ENCODE peak calls at places on chromosomes 12 and 14, in five cellular contexts. G, K, Q, O and T are unnamed samples.

GRCh38 chr12:70724444-70724843 is 87.2 kb upstream of the PTPRB start:
- DNase-seq in G (no peak), K (no peak), Q (no peak), O (no peak), T (no peak)

GRCh38 chr14:95540236-95540635 is 5.4 kb downstream of the GLRX5 start:
- DNase-seq in G (no peak), K (no peak), Q (no peak), O (no peak), T (no peak)

GRCh38 chr14:33184587-33184986 is 245.9 kb downstream of the NPAS3 start:
- DNase-seq in G (no peak), K (no peak), Q (no peak), O (no peak), T (no peak)

GRCh38 chr12:53737951-53738833 is 10.9 kb upstream of the CALCOCO1 start:
- DNase-seq in G (no peak), K (no peak), Q (no peak), O (peak), T (no peak)

GRCh38 chr12:81896771-81897170 is 137.6 kb upstream of the PPFIA2 start:
- DNase-seq in G (no peak), K (no peak), Q (no peak), O (peak), T (no peak)

GRCh38 chr12:80936353-80936641 is 1.4 kb downstream of the LIN7A start:
- DNase-seq in G (no peak), K (no peak), Q (no peak), O (no peak), T (no peak)

GRCh38 chr14:96250545-96250944 is 5.5 kb upstream of the BDKRB1 start:
- DNase-seq in G (no peak), K (no peak), Q (no peak), O (no peak), T (no peak)

GRCh38 chr14:61388173-61388975 is 67.0 kb downstream of the PRKCH start:
- DNase-seq in G (no peak), K (no peak), Q (no peak), O (no peak), T (no peak)

GRCh38 chr12:2165021-2165420 is 112.2 kb downstream of the CACNA1C start:
- DNase-seq in G (no peak), K (no peak), Q (no peak), O (no peak), T (no peak)

GRCh38 chr12:31005944-31006361 is 67.7 kb upstream of the DDX11 start:
- DNase-seq in G (no peak), K (no peak), Q (no peak), O (no peak), T (no peak)

GRCh38 chr12:55996201-55996714 is 818 bp upstream of the SUOX start:
- DNase-seq in G (no peak), K (peak), Q (no peak), O (peak), T (no peak)

GRCh38 chr12:133130808-133131128 is 341 bp downstream of the ZNF10 start:
- DNase-seq in G (no peak), K (peak), Q (no peak), O (peak), T (no peak)

GRCh38 chr14:79871164-79871563 is 340.1 kb downstream of the DIO2 start:
- DNase-seq in G (no peak), K (no peak), Q (no peak), O (no peak), T (no peak)

GRCh38 chr12:119807380-119807779 is 69.7 kb downstream of the CIT start:
- DNase-seq in G (no peak), K (no peak), Q (no peak), O (no peak), T (no peak)

GRCh38 chr12:119808441-119808840 is 68.7 kb downstream of the CIT start:
- DNase-seq in G (no peak), K (no peak), Q (no peak), O (no peak), T (no peak)

GRCh38 chr12:119803391-119803791 is 73.7 kb downstream of the CIT start:
- DNase-seq in G (peak), K (no peak), Q (no peak), O (peak), T (no peak)

GRCh38 chr12:119802472-119802871 is 74.6 kb downstream of the CIT start:
- DNase-seq in G (peak), K (peak), Q (no peak), O (peak), T (no peak)

GRCh38 chr12:119804011-119804641 is 73.0 kb downstream of the CIT start:
- DNase-seq in G (peak), K (peak), Q (no peak), O (peak), T (peak)
- TF ChIP-seq CTCF in G (peak), K (peak), Q (peak), O (peak), T (peak)

GRCh38 chr12:581746-582145 is 81.5 kb downstream of the NINJ2 start:
- DNase-seq in G (no peak), K (no peak), Q (no peak), O (no peak), T (no peak)

GRCh38 chr12:585062-586061 is 77.9 kb downstream of the NINJ2 start:
- DNase-seq in G (no peak), K (no peak), Q (no peak), O (no peak), T (no peak)

GRCh38 chr12:580813-581212 is 82.4 kb downstream of the NINJ2 start:
- DNase-seq in G (no peak), K (no peak), Q (no peak), O (no peak), T (no peak)

GRCh38 chr12:581321-581720 is 81.9 kb downstream of the NINJ2 start:
- DNase-seq in G (no peak), K (no peak), Q (no peak), O (no peak), T (no peak)

DNA sequence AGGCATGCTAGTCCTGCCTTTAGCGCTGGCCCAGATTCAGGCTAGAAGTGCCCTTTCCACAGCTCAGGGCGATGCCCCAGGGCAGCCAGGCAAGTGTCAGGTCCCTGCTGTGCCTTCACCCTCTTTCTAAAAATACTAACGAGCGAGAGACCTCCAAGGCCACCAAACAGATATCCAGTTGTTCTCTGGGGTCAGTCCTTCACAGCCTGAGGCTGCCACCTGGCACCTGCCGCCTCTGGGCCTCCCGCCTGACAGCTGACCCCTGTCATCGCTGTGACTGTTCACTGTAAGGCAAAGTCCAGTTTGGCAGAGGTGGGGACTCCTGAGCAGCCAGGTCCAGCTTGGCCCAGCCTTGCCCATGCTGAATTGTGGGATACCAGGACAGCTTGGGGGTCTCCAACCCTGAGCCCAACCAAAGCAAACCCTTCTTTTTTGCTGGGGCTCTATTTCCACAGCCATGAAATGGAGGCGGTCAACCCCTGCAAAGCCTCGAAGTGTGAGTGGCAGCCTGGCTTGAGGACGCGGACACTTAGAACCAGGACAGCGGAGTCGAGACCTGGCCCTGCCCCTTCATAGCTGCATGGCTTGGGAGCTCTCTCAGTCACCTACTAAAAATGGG is 79.9 kb downstream of the NINJ2 start:
- DNase-seq in G (no peak), K (no peak), Q (no peak), O (no peak), T (no peak)
- TF ChIP-seq CTCF in G (no peak), K (no peak), Q (no peak), O (no peak), T (no peak)

GRCh38 chr12:67994046-67994445 is 4.8 kb downstream of the IFNG-AS1 start:
- DNase-seq in G (no peak), K (no peak), Q (no peak), O (no peak), T (no peak)
- TF ChIP-seq CTCF in G (no peak), K (no peak), Q (no peak), O (no peak), T (no peak)

DNA sequence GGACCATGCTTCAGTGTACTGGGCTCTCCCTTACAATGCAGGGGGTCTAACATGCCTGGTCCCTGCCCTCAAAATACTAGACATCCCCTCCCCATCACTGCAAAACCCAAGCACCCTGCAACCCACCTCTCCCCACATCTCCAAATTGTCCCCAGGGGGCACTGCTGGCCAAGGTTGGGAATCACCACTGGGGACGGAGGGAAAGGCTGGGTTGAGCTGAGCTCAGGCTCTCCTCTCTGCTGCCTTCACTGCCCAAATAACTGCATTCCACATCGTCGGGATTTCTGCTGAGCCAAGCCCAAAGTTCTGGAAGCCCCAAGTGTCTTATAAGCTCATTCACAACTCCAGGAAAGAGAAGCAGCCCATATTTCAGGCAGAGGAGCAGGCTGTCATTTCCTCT is 69.6 kb downstream of the NT5DC3 start:
- DNase-seq in G (no peak), K (no peak), Q (no peak), O (peak), T (no peak)
- TF ChIP-seq CTCF in G (peak), K (peak), Q (peak), O (peak), T (peak)

GRCh38 chr14:100645986-100646314 is 58.7 kb upstream of the BEGAIN start:
- DNase-seq in G (no peak), K (no peak), Q (no peak), O (no peak), T (no peak)
- TF ChIP-seq CTCF in G (no peak), K (no peak), Q (no peak), O (no peak), T (no peak)

GRCh38 chr12:92928962-92929915 is at the start of gene EEA1:
- DNase-seq in G (peak), K (peak), Q (peak), O (peak), T (peak)
- TF ChIP-seq CTCF in G (peak), K (peak), Q (peak), O (no peak), T (peak)

DNA sequence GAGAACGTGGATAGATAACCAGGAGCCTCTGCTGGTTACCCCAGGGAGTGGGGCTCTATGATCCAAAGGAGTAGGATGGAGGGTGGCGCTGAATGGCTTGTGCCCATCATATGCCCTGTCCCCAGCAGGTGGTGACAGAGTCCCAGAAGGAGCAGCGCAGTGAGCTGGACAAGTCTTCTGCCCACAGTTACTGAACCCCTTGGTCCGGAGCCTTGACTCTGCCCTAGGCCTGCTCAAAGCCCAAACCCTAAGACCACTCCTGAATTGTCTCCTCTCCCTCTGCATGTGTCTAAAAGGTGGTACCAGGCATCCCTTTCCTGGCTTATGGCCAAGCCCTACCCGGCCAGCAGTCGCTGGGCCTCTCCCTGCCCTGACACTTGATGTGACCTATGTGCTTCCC is 3.2 kb downstream of the PRPH start:
- DNase-seq in G (no peak), K (no peak), Q (no peak), O (no peak), T (no peak)
- TF ChIP-seq CTCF in G (no peak), K (no peak), Q (no peak), O (no peak), T (peak)

GRCh38 chr12:94195483-94195882 is 47.1 kb downstream of the PLXNC1 start:
- DNase-seq in G (no peak), K (no peak), Q (no peak), O (no peak), T (no peak)
- TF ChIP-seq CTCF in G (no peak), K (no peak), Q (no peak), O (no peak), T (no peak)

DNA sequence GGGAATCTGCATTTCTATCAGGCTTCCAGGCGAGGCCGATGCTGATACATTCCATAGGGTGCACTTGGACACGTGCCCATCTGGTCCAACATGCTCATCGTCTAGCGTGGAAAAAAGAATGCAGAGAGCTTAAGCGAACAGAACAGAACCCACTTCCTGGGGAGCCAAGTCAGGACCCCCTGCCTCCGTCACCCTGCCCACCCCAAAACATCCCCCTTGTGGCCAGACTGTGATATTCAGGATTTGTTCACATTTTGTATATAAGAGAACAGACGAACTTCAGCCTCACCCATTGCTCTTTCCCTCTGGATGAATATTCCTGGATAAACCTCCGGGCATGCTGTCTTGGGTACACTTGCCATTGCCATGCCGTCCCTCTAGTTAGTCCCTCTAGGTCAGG is 4.3 kb upstream of the PIWIL1 start:
- DNase-seq in G (no peak), K (no peak), Q (no peak), O (no peak), T (no peak)
- TF ChIP-seq CTCF in G (no peak), K (no peak), Q (no peak), O (no peak), T (no peak)

GRCh38 chr14:22598896-22599244 is 770 bp downstream of the ABHD4 start:
- DNase-seq in G (peak), K (peak), Q (no peak), O (peak), T (no peak)
- TF ChIP-seq CTCF in G (peak), K (peak), Q (peak), O (peak), T (peak)